ENCODE peak calls at places on chromosomes 11 and 22, in nine cellular contexts. One of them, this sample, is unnamed.

GRCh38 chr11:4072668-4073285 is 21.8 kb upstream of the RRM1 start:
- DNase-seq in stomach: peak
- DNase-seq in heart right ventricle: no peak
- DNase-seq in brain microvascular endothelial cell: peak
- DNase-seq in Calu3: peak
- DNase-seq in left ventricle myocardium inferior: no peak
- DNase-seq in GM06990: no peak
- DNase-seq in colonic mucosa: peak
- DNase-seq in neural progenitor cell: peak
- DNase-seq in this sample: peak

GRCh38 chr11:66219846-66220565 is 48.4 kb upstream of the RAB1B start:
- DNase-seq in Calu3: no peak
- DNase-seq in stomach: no peak
- DNase-seq in colonic mucosa: no peak
- DNase-seq in left ventricle myocardium inferior: no peak
- DNase-seq in brain microvascular endothelial cell: no peak
- DNase-seq in neural progenitor cell: no peak
- DNase-seq in GM06990: no peak
- DNase-seq in heart right ventricle: no peak
- DNase-seq in this sample: no peak

GRCh38 chr11:79388201-79388600 is 52.6 kb downstream of the TENM4 start:
- DNase-seq in neural progenitor cell: no peak
- DNase-seq in stomach: no peak
- DNase-seq in heart right ventricle: no peak
- DNase-seq in colonic mucosa: no peak
- DNase-seq in GM06990: no peak
- DNase-seq in Calu3: no peak
- DNase-seq in left ventricle myocardium inferior: no peak
- DNase-seq in brain microvascular endothelial cell: no peak
- DNase-seq in this sample: no peak

GRCh38 chr11:15038963-15039362 is 34.4 kb upstream of the CALCB start:
- DNase-seq in brain microvascular endothelial cell: no peak
- DNase-seq in left ventricle myocardium inferior: no peak
- DNase-seq in Calu3: no peak
- DNase-seq in neural progenitor cell: peak
- DNase-seq in GM06990: no peak
- DNase-seq in colonic mucosa: no peak
- DNase-seq in stomach: no peak
- DNase-seq in heart right ventricle: no peak
- DNase-seq in this sample: no peak

GRCh38 chr11:86804871-86805415 is 4.6 kb downstream of the PRSS23 start:
- DNase-seq in Calu3: no peak
- DNase-seq in brain microvascular endothelial cell: no peak
- DNase-seq in neural progenitor cell: no peak
- DNase-seq in stomach: no peak
- DNase-seq in colonic mucosa: no peak
- DNase-seq in heart right ventricle: no peak
- DNase-seq in GM06990: no peak
- DNase-seq in left ventricle myocardium inferior: no peak
- DNase-seq in this sample: no peak

GRCh38 chr11:18710545-18710944 is 12.0 kb downstream of the TMEM86A start:
- DNase-seq in GM06990: no peak
- DNase-seq in neural progenitor cell: no peak
- DNase-seq in heart right ventricle: no peak
- DNase-seq in Calu3: no peak
- DNase-seq in colonic mucosa: no peak
- DNase-seq in stomach: no peak
- DNase-seq in brain microvascular endothelial cell: no peak
- DNase-seq in left ventricle myocardium inferior: no peak
- DNase-seq in this sample: no peak

GRCh38 chr22:20858615-20859416 is at the start of the genes PI4KA and SNAP29:
- DNase-seq in Calu3: peak
- DNase-seq in left ventricle myocardium inferior: peak
- DNase-seq in colonic mucosa: peak
- DNase-seq in GM06990: peak
- DNase-seq in brain microvascular endothelial cell: peak
- DNase-seq in stomach: peak
- DNase-seq in neural progenitor cell: peak
- DNase-seq in heart right ventricle: peak
- DNase-seq in this sample: peak

GRCh38 chr11:22624742-22625447 is 728 bp downstream of the FANCF start:
- DNase-seq in GM06990: no peak
- DNase-seq in neural progenitor cell: peak
- DNase-seq in left ventricle myocardium inferior: peak
- DNase-seq in heart right ventricle: peak
- DNase-seq in Calu3: peak
- DNase-seq in brain microvascular endothelial cell: peak
- DNase-seq in stomach: peak
- DNase-seq in colonic mucosa: peak
- DNase-seq in this sample: peak

GRCh38 chr22:22111267-22111751 is 128.7 kb upstream of the TOP3B start:
- DNase-seq in brain microvascular endothelial cell: peak
- DNase-seq in GM06990: peak
- DNase-seq in colonic mucosa: no peak
- DNase-seq in neural progenitor cell: no peak
- DNase-seq in Calu3: no peak
- DNase-seq in stomach: no peak
- DNase-seq in left ventricle myocardium inferior: no peak
- DNase-seq in heart right ventricle: no peak
- DNase-seq in this sample: no peak

GRCh38 chr11:76609736-76610370 is 60.7 kb downstream of the LRRC32 start:
- DNase-seq in GM06990: no peak
- DNase-seq in left ventricle myocardium inferior: no peak
- DNase-seq in brain microvascular endothelial cell: no peak
- DNase-seq in Calu3: no peak
- DNase-seq in stomach: no peak
- DNase-seq in neural progenitor cell: no peak
- DNase-seq in heart right ventricle: no peak
- DNase-seq in colonic mucosa: no peak
- DNase-seq in this sample: no peak

GRCh38 chr11:57306941-57307598 is 17.7 kb downstream of the TNKS1BP1 start:
- DNase-seq in left ventricle myocardium inferior: no peak
- DNase-seq in stomach: no peak
- DNase-seq in GM06990: no peak
- DNase-seq in heart right ventricle: no peak
- DNase-seq in neural progenitor cell: no peak
- DNase-seq in brain microvascular endothelial cell: no peak
- DNase-seq in colonic mucosa: no peak
- DNase-seq in Calu3: no peak
- DNase-seq in this sample: no peak

GRCh38 chr11:94788396-94788795 is 20.2 kb downstream of the AMOTL1 start:
- DNase-seq in left ventricle myocardium inferior: no peak
- DNase-seq in colonic mucosa: no peak
- DNase-seq in neural progenitor cell: no peak
- DNase-seq in heart right ventricle: no peak
- DNase-seq in brain microvascular endothelial cell: no peak
- DNase-seq in GM06990: no peak
- DNase-seq in stomach: no peak
- DNase-seq in Calu3: no peak
- DNase-seq in this sample: no peak

GRCh38 chr22:35446365-35446764 is 46.4 kb downstream of the MCM5 start:
- DNase-seq in colonic mucosa: no peak
- DNase-seq in Calu3: no peak
- DNase-seq in left ventricle myocardium inferior: no peak
- DNase-seq in stomach: no peak
- DNase-seq in heart right ventricle: no peak
- DNase-seq in GM06990: no peak
- DNase-seq in neural progenitor cell: no peak
- DNase-seq in brain microvascular endothelial cell: peak
- DNase-seq in this sample: no peak

GRCh38 chr11:24295360-24295759 is 201.5 kb upstream of the LUZP2 start:
- DNase-seq in Calu3: no peak
- DNase-seq in GM06990: no peak
- DNase-seq in neural progenitor cell: no peak
- DNase-seq in colonic mucosa: no peak
- DNase-seq in left ventricle myocardium inferior: no peak
- DNase-seq in heart right ventricle: no peak
- DNase-seq in stomach: no peak
- DNase-seq in brain microvascular endothelial cell: peak
- DNase-seq in this sample: no peak

GRCh38 chr11:24289301-24289700 is 207.6 kb upstream of the LUZP2 start:
- DNase-seq in stomach: no peak
- DNase-seq in neural progenitor cell: no peak
- DNase-seq in Calu3: no peak
- DNase-seq in left ventricle myocardium inferior: no peak
- DNase-seq in colonic mucosa: no peak
- DNase-seq in GM06990: no peak
- DNase-seq in brain microvascular endothelial cell: no peak
- DNase-seq in heart right ventricle: no peak
- DNase-seq in this sample: no peak

GRCh38 chr11:24298126-24298525 is 198.7 kb upstream of the LUZP2 start:
- DNase-seq in brain microvascular endothelial cell: no peak
- DNase-seq in GM06990: no peak
- DNase-seq in Calu3: no peak
- DNase-seq in stomach: no peak
- DNase-seq in neural progenitor cell: no peak
- DNase-seq in colonic mucosa: no peak
- DNase-seq in left ventricle myocardium inferior: no peak
- DNase-seq in heart right ventricle: no peak
- DNase-seq in this sample: no peak

GRCh38 chr11:24293964-24294363 is 202.9 kb upstream of the LUZP2 start:
- DNase-seq in neural progenitor cell: no peak
- DNase-seq in Calu3: no peak
- DNase-seq in left ventricle myocardium inferior: no peak
- DNase-seq in brain microvascular endothelial cell: no peak
- DNase-seq in colonic mucosa: no peak
- DNase-seq in GM06990: no peak
- DNase-seq in heart right ventricle: no peak
- DNase-seq in stomach: no peak
- DNase-seq in this sample: no peak
- TF ChIP-seq CTCF in neural progenitor cell: no peak
- TF ChIP-seq CTCF in Calu3: no peak
- TF ChIP-seq CTCF in left ventricle myocardium inferior: no peak
- TF ChIP-seq CTCF in brain microvascular endothelial cell: no peak
- TF ChIP-seq CTCF in colonic mucosa: no peak
- TF ChIP-seq CTCF in GM06990: no peak
- TF ChIP-seq CTCF in heart right ventricle: no peak
- TF ChIP-seq CTCF in stomach: no peak
- TF ChIP-seq CTCF in this sample: no peak

DNA sequence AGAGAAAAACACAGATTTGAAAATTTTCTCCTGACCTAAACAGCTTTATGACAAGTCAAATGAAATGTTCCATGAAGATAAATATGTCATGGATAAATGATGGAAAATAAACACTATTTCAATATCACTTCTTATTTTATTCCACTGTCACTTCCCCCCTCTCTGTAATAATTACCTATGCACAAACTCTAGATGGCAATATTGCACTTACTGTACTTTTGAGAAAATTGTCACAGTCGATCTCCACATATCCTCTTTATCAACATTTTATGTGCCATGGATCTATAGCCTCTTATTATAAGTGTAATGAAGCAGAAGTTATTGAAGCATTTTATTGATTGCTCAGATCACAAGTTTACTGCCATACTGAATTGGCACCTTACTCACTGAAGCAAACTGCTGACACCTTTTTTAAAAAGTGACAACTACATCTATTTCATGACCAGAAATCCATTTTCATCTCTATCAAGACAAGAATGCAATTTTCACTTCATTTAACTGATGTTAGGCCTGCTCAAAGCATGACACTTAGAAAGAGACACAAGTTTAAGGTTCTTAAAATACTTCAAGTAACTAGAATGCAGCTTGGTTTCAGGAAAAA is 133.4 kb downstream of the DCDC1 start:
- DNase-seq in brain microvascular endothelial cell: no peak
- DNase-seq in left ventricle myocardium inferior: no peak
- DNase-seq in stomach: no peak
- DNase-seq in Calu3: no peak
- DNase-seq in colonic mucosa: no peak
- DNase-seq in heart right ventricle: no peak
- DNase-seq in GM06990: no peak
- DNase-seq in neural progenitor cell: no peak
- DNase-seq in this sample: no peak
- TF ChIP-seq CTCF in brain microvascular endothelial cell: peak
- TF ChIP-seq CTCF in left ventricle myocardium inferior: peak
- TF ChIP-seq CTCF in stomach: no peak
- TF ChIP-seq CTCF in Calu3: no peak
- TF ChIP-seq CTCF in colonic mucosa: no peak
- TF ChIP-seq CTCF in heart right ventricle: no peak
- TF ChIP-seq CTCF in GM06990: peak
- TF ChIP-seq CTCF in neural progenitor cell: peak
- TF ChIP-seq CTCF in this sample: no peak

DNA sequence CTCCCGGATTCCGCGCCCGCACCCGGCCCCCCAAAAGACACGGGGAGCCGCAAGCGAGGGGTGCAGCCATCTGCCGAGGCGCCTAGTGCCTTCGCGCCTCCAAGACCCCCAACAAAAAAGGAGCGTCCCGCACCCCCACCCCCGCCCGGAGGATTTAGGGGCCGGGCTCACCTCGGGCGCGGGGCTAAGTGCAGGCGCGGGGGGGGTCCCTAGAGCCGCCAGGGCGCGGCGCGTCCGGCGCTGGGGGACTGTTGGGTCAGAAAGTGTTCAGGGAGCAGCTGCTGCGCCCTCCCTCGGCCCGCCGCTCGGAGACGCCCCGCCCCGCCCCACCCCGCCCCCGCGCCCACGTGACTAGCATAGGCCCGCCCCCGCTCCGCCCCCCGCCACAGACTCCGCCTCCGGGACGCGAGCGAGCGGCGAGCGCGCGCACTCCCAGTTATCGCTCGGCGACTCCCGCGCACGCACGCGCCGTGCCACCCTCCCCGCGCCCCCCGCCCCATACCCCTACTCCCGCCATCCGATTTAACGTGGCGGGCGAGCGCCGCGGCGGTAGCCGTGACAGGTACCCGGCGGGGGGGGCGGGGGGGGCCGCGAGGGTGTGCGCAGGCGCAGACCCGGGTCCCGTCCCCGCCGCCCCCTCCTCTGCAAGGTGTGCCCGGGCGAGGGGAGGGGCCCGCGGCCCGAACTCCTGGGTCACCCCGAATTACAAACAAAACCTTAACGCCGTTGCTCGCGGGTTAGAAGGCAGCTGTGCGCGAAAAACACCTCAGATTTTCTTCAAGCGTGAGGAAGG is 56.2 kb downstream of the KCNJ4 start:
- DNase-seq in colonic mucosa: peak
- DNase-seq in left ventricle myocardium inferior: peak
- DNase-seq in neural progenitor cell: peak
- DNase-seq in stomach: peak
- DNase-seq in GM06990: peak
- DNase-seq in Calu3: peak
- DNase-seq in brain microvascular endothelial cell: peak
- DNase-seq in heart right ventricle: peak
- DNase-seq in this sample: no peak
- TF ChIP-seq CTCF in colonic mucosa: no peak
- TF ChIP-seq CTCF in left ventricle myocardium inferior: peak
- TF ChIP-seq CTCF in neural progenitor cell: no peak
- TF ChIP-seq CTCF in stomach: no peak
- TF ChIP-seq CTCF in GM06990: no peak
- TF ChIP-seq CTCF in Calu3: no peak
- TF ChIP-seq CTCF in brain microvascular endothelial cell: no peak
- TF ChIP-seq CTCF in heart right ventricle: no peak
- TF ChIP-seq CTCF in this sample: no peak

DNA sequence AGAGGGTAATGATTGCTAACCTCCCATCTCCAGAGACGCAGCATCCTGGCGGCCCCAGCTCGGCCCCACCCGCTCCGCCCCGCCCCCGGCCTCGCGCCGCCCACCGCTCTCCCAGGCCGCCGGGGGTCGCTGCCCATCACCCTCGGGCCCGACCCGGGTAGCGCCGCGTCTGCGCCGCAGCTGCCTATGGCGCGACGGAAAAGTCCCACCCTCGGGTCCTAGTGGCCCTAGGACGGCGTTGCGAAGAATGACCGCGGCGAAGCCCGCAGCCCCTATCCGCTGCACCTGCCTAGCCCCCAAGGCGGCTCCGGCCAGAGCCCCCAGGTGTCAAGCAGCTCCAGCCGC is 457 bp downstream of the CPSF7 start:
- DNase-seq in heart right ventricle: peak
- DNase-seq in GM06990: peak
- DNase-seq in brain microvascular endothelial cell: peak
- DNase-seq in neural progenitor cell: peak
- DNase-seq in colonic mucosa: peak
- DNase-seq in left ventricle myocardium inferior: peak
- DNase-seq in Calu3: peak
- DNase-seq in stomach: peak
- DNase-seq in this sample: peak
- TF ChIP-seq CTCF in heart right ventricle: peak
- TF ChIP-seq CTCF in GM06990: peak
- TF ChIP-seq CTCF in brain microvascular endothelial cell: no peak
- TF ChIP-seq CTCF in neural progenitor cell: peak
- TF ChIP-seq CTCF in colonic mucosa: no peak
- TF ChIP-seq CTCF in left ventricle myocardium inferior: peak
- TF ChIP-seq CTCF in Calu3: no peak
- TF ChIP-seq CTCF in stomach: no peak
- TF ChIP-seq CTCF in this sample: no peak

This sample was measured in AG09319.